ENCODE peak calls at places on chromosomes 12 and 14, in four cellular contexts. One of them, this sample, is unnamed.

GRCh38 chr12:45183263-45183662 is 32.6 kb upstream of the ANO6 start:
- DNase-seq in cardiac fibroblast: peak; percentile 46
- DNase-seq in left ventricle myocardium inferior: no peak
- DNase-seq in endodermal cell: no peak
- DNase-seq in this sample: peak; percentile 20

GRCh38 chr14:35337074-35337556 is 44.9 kb downstream of the PSMA6 start:
- DNase-seq in cardiac fibroblast: no peak
- DNase-seq in left ventricle myocardium inferior: no peak
- DNase-seq in endodermal cell: no peak
- DNase-seq in this sample: no peak

GRCh38 chr12:49922349-49923034 is 18.8 kb upstream of the FAIM2 start:
- DNase-seq in cardiac fibroblast: no peak
- DNase-seq in left ventricle myocardium inferior: peak; percentile 57
- DNase-seq in endodermal cell: peak; percentile 43
- DNase-seq in this sample: no peak

GRCh38 chr14:99718031-99718810 is 34.1 kb downstream of the CYP46A1 start:
- DNase-seq in cardiac fibroblast: no peak
- DNase-seq in left ventricle myocardium inferior: no peak
- DNase-seq in endodermal cell: peak; percentile 54
- DNase-seq in this sample: no peak

GRCh38 chr12:113016796-113017195 is 38.5 kb downstream of the OAS2 start:
- DNase-seq in cardiac fibroblast: no peak
- DNase-seq in left ventricle myocardium inferior: no peak
- DNase-seq in endodermal cell: no peak
- DNase-seq in this sample: no peak

GRCh38 chr12:63498239-63498638 is 170.1 kb downstream of the DPY19L2 start:
- DNase-seq in cardiac fibroblast: no peak
- DNase-seq in left ventricle myocardium inferior: no peak
- DNase-seq in endodermal cell: no peak
- DNase-seq in this sample: no peak

GRCh38 chr12:13897811-13898210 is 83.6 kb downstream of the GRIN2B start:
- DNase-seq in cardiac fibroblast: no peak
- DNase-seq in left ventricle myocardium inferior: no peak
- DNase-seq in endodermal cell: no peak
- DNase-seq in this sample: no peak

GRCh38 chr14:100879194-100879593 is 24.3 kb downstream of the RTL1 start:
- DNase-seq in cardiac fibroblast: no peak
- DNase-seq in left ventricle myocardium inferior: no peak
- DNase-seq in endodermal cell: no peak
- DNase-seq in this sample: no peak

GRCh38 chr12:124727244-124727673 is 136.4 kb downstream of the SCARB1 start:
- DNase-seq in cardiac fibroblast: no peak
- DNase-seq in left ventricle myocardium inferior: peak; percentile 72
- DNase-seq in endodermal cell: no peak
- DNase-seq in this sample: peak; percentile 84

GRCh38 chr14:73591690-73592448 is at the start of gene ACOT4:
- DNase-seq in cardiac fibroblast: peak; percentile 31
- DNase-seq in left ventricle myocardium inferior: peak; percentile 22
- DNase-seq in endodermal cell: peak; percentile 73
- DNase-seq in this sample: no peak

GRCh38 chr14:39265032-39265431 is 31.3 kb downstream of the MIA2 start:
- DNase-seq in cardiac fibroblast: peak; percentile 67
- DNase-seq in left ventricle myocardium inferior: no peak
- DNase-seq in endodermal cell: no peak
- DNase-seq in this sample: no peak

GRCh38 chr14:36423430-36423829 is 96.6 kb downstream of the NKX2-1 start:
- DNase-seq in cardiac fibroblast: no peak
- DNase-seq in left ventricle myocardium inferior: no peak
- DNase-seq in endodermal cell: no peak
- DNase-seq in this sample: no peak

DNA sequence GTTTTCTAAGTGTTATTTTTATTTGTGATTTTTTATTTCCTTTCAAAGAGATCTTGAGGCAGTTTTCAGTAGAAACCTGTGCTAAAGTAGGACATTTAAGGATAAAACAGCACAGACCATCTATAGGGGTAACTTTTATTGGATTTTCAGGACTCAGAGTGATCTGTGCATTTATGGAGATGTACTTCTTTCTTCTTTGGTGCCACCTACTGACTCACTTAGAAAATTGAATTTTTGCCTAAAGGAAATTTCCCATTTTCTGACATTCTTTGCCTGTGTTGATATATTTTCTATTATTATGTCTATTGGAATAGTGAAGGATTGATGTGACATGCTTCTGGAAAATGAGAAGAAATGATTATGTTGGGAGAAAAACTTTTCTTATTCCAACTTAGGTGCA is 113.0 kb downstream of the UNC79 start:
- DNase-seq in cardiac fibroblast: peak; percentile 51
- DNase-seq in left ventricle myocardium inferior: no peak
- DNase-seq in endodermal cell: no peak
- DNase-seq in this sample: peak; percentile 33
- TF ChIP-seq CTCF in cardiac fibroblast: peak; percentile 35
- TF ChIP-seq CTCF in left ventricle myocardium inferior: peak; percentile 41
- TF ChIP-seq CTCF in endodermal cell: peak; percentile 67
- TF ChIP-seq CTCF in this sample: peak; percentile 71

DNA sequence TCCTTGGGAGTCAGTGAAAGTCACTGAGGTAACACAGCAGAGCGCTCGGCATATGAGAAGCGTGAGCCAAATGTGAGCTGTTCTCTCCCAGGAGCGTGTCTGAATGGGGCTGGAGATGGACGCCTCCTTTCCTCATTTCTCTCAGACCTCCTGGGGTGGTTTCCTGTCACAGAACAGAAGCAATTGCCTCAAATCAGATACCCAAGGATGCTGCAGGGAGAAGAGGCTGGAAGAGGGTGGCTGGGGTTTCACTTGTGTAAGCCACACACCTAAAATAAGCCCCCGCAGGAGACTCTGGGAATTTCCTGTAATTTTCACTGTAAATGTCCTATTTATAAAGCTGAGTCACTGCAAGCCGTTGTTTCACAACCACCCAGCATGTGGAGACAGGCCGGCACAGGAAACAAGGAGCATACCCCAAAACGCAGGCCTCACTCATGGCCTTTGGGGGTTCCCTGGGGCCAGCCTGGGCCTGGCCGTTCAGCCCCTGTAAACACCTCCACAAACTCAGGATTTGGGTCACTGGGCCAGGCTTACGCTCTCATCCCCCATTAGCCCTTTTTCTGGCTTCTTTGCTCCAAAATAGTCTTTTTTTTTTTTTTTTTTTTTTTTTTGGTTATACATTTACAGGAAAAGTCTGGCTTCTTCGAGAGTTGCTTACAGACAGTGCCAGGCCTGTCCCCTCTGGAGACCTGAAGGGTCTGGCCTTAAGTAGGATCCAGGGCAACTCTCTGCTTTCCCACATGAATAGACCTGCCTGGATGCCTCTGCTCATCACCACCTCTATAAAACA is 55.3 kb downstream of the VCPKMT start:
- DNase-seq in cardiac fibroblast: peak; percentile 95
- DNase-seq in left ventricle myocardium inferior: peak; percentile 38
- DNase-seq in endodermal cell: peak; percentile 76
- DNase-seq in this sample: peak; percentile 91
- TF ChIP-seq CTCF in cardiac fibroblast: peak; percentile 22
- TF ChIP-seq CTCF in left ventricle myocardium inferior: peak; percentile 29
- TF ChIP-seq CTCF in endodermal cell: peak; percentile 48
- TF ChIP-seq CTCF in this sample: peak; percentile 62

GRCh38 chr12:105319691-105320209 is 10.7 kb upstream of the C12orf75 start:
- DNase-seq in cardiac fibroblast: no peak
- DNase-seq in left ventricle myocardium inferior: no peak
- DNase-seq in endodermal cell: peak; percentile 71
- DNase-seq in this sample: no peak
- TF ChIP-seq CTCF in cardiac fibroblast: no peak
- TF ChIP-seq CTCF in left ventricle myocardium inferior: no peak
- TF ChIP-seq CTCF in endodermal cell: peak; percentile 69
- TF ChIP-seq CTCF in this sample: peak; percentile 25

GRCh38 chr12:119835068-119835467 is 42.1 kb downstream of the CIT start:
- DNase-seq in cardiac fibroblast: peak; percentile 31
- DNase-seq in left ventricle myocardium inferior: no peak
- DNase-seq in endodermal cell: peak; percentile 83
- DNase-seq in this sample: no peak
- TF ChIP-seq CTCF in cardiac fibroblast: peak; percentile 14
- TF ChIP-seq CTCF in left ventricle myocardium inferior: no peak
- TF ChIP-seq CTCF in endodermal cell: peak; percentile 80
- TF ChIP-seq CTCF in this sample: peak; percentile 51

GRCh38 chr12:3647504-3647903 is 105.4 kb downstream of the CRACR2A start:
- DNase-seq in cardiac fibroblast: no peak
- DNase-seq in left ventricle myocardium inferior: no peak
- DNase-seq in endodermal cell: no peak
- DNase-seq in this sample: no peak

GRCh38 chr12:3646561-3647241 is 106.2 kb downstream of the CRACR2A start:
- DNase-seq in cardiac fibroblast: no peak
- DNase-seq in left ventricle myocardium inferior: no peak
- DNase-seq in endodermal cell: no peak
- DNase-seq in this sample: no peak

GRCh38 chr12:3641428-3641883 is 111.5 kb downstream of the CRACR2A start:
- DNase-seq in cardiac fibroblast: peak; percentile 39
- DNase-seq in left ventricle myocardium inferior: no peak
- DNase-seq in endodermal cell: peak; percentile 41
- DNase-seq in this sample: peak; percentile 82

GRCh38 chr12:3644103-3644502 is 108.8 kb downstream of the CRACR2A start:
- DNase-seq in cardiac fibroblast: no peak
- DNase-seq in left ventricle myocardium inferior: no peak
- DNase-seq in endodermal cell: no peak
- DNase-seq in this sample: no peak
- TF ChIP-seq CTCF in cardiac fibroblast: no peak
- TF ChIP-seq CTCF in left ventricle myocardium inferior: peak; percentile 21
- TF ChIP-seq CTCF in endodermal cell: peak; percentile 45
- TF ChIP-seq CTCF in this sample: peak; percentile 22

DNA sequence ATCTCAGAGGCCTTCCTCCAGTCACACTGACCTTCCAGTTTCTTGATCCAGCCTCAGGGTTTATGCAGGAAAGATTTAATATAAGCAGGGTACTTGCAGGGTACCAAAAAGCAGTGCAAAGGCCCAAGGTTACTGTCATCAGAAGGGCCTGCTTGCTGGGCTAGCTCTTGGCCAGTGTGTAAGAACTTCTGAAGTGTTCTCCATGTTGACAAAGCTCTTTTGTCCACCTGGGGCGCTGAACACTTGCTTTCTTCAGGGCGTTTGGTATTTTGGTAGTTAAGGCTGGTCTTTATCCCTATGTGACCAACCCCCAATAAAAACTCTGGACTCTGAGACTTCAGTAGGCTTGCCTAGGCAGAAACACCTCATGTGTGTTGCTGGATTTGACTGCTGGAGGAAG is 69.7 kb downstream of the ZC3H14 start:
- DNase-seq in cardiac fibroblast: no peak
- DNase-seq in left ventricle myocardium inferior: no peak
- DNase-seq in endodermal cell: no peak
- DNase-seq in this sample: no peak
- TF ChIP-seq CTCF in cardiac fibroblast: no peak
- TF ChIP-seq CTCF in left ventricle myocardium inferior: no peak
- TF ChIP-seq CTCF in endodermal cell: peak; percentile 20
- TF ChIP-seq CTCF in this sample: no peak

DNA sequence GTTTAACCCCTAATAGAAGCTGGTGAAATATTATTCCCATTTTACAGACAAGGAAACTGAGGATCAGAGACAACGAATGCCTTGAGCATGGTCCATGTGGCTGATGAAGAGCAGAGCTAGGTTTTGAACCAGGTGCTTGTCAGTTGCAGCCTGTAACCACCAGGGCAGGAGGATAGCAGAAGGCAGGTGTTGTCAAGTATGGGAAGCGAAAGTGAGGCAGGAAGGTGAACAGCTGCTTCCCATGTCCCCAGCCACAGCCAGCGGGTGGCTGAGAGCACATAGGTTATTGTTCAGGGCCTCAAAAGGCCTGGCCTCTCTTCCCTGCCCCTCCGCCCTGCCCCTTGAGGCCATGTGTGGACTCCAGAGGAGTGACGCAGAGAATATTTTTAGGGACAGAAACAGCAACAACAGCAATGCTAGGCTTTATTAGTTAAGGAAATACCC is 39.6 kb downstream of the IQSEC3 start:
- DNase-seq in cardiac fibroblast: no peak
- DNase-seq in left ventricle myocardium inferior: peak; percentile 32
- DNase-seq in endodermal cell: peak; percentile 91
- DNase-seq in this sample: no peak
- TF ChIP-seq CTCF in cardiac fibroblast: no peak
- TF ChIP-seq CTCF in left ventricle myocardium inferior: peak; percentile 41
- TF ChIP-seq CTCF in endodermal cell: peak; percentile 79
- TF ChIP-seq CTCF in this sample: peak; percentile 48

GRCh38 chr12:127125607-127126259 is 1141.2 kb upstream of the TMEM132C start:
- DNase-seq in cardiac fibroblast: peak; percentile 30
- DNase-seq in left ventricle myocardium inferior: no peak
- DNase-seq in endodermal cell: peak; percentile 58
- DNase-seq in this sample: peak; percentile 91
- TF ChIP-seq CTCF in cardiac fibroblast: no peak
- TF ChIP-seq CTCF in left ventricle myocardium inferior: no peak
- TF ChIP-seq CTCF in endodermal cell: no peak
- TF ChIP-seq CTCF in this sample: peak; percentile 16

DNA sequence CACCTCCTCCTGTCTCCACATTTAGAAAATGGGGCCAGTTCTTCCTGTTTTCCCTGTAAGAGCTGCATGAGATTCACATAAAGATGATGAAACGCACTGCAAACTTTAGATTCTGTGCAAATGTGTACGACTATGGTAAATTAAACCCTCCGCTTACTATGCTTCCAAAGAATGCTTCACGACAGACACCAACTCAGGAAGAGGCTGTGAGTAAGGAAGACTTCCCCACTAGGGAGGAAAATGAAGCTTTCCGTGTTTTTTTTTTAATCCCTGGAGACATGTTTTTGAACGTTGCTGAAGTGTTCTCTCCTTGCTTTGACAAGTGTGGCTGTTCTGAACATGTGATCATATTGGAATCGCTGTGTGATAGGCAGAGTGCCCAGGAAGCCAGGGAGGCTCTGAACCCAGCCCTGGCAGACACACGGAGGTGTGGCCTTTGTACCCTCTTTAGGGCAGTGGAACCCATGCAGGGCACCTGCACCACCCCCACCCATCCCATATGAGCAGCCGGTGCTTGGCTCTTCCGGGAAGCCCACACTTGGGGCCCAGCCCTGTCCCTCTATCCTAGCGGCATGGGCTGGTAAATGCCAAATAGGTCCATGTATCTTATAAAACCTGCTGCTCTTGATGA is 7.5 kb upstream of the SYNE3 start:
- DNase-seq in cardiac fibroblast: peak; percentile 70
- DNase-seq in left ventricle myocardium inferior: no peak
- DNase-seq in endodermal cell: peak; percentile 49
- DNase-seq in this sample: peak; percentile 79
- TF ChIP-seq CTCF in cardiac fibroblast: peak; percentile 12
- TF ChIP-seq CTCF in left ventricle myocardium inferior: peak; percentile 42
- TF ChIP-seq CTCF in endodermal cell: peak; percentile 31
- TF ChIP-seq CTCF in this sample: no peak

GRCh38 chr14:104820669-104821228 is 19.8 kb downstream of the ZBTB42 start:
- DNase-seq in cardiac fibroblast: peak; percentile 84
- DNase-seq in left ventricle myocardium inferior: no peak
- DNase-seq in endodermal cell: peak; percentile 91
- DNase-seq in this sample: peak; percentile 60
- TF ChIP-seq CTCF in cardiac fibroblast: peak; percentile 78
- TF ChIP-seq CTCF in left ventricle myocardium inferior: peak; percentile 59
- TF ChIP-seq CTCF in endodermal cell: peak; percentile 76
- TF ChIP-seq CTCF in this sample: peak; percentile 40

This sample was measured in HFFc6.